ENCODE peak calls at places on chromosomes 3 and 15, in five cellular contexts. One of them, this sample, is unnamed.
A peak's percentile ranks its signal among the peaks of the same experiment; 100 is the strongest.

GRCh38 chr3:194204036-194204792 is 68.3 kb downstream of the HES1 start:
- DNase-seq in sigmoid colon: no peak
- DNase-seq in transverse colon: no peak
- DNase-seq in stomach: no peak
- DNase-seq in GM12891: peak; percentile 46
- DNase-seq in this sample: no peak

GRCh38 chr3:159263750-159264561 is 462.1 kb downstream of the MFSD1 start:
- DNase-seq in sigmoid colon: no peak
- DNase-seq in transverse colon: no peak
- DNase-seq in stomach: no peak
- DNase-seq in GM12891: no peak
- DNase-seq in this sample: no peak

GRCh38 chr3:32818431-32819085 is 761 bp downstream of the TRIM71 start:
- DNase-seq in sigmoid colon: no peak
- DNase-seq in transverse colon: no peak
- DNase-seq in stomach: no peak
- DNase-seq in GM12891: no peak
- DNase-seq in this sample: no peak

GRCh38 chr15:98801234-98801561 is 152.9 kb downstream of the IGF1R start:
- DNase-seq in sigmoid colon: no peak
- DNase-seq in transverse colon: no peak
- DNase-seq in stomach: no peak
- DNase-seq in GM12891: no peak
- DNase-seq in this sample: no peak

GRCh38 chr3:16064660-16065414 is 109.6 kb upstream of the GALNT15 start:
- DNase-seq in sigmoid colon: peak; percentile 92
- DNase-seq in transverse colon: peak; percentile 41
- DNase-seq in stomach: no peak
- DNase-seq in GM12891: no peak
- DNase-seq in this sample: peak; percentile 95

GRCh38 chr15:100515758-100516157 is 13.0 kb downstream of the CERS3 start:
- DNase-seq in sigmoid colon: no peak
- DNase-seq in transverse colon: no peak
- DNase-seq in stomach: no peak
- DNase-seq in GM12891: no peak
- DNase-seq in this sample: peak; percentile 45

GRCh38 chr15:28919201-28919627 is 33.4 kb downstream of the APBA2 start:
- DNase-seq in sigmoid colon: peak; percentile 52
- DNase-seq in transverse colon: no peak
- DNase-seq in stomach: no peak
- DNase-seq in GM12891: no peak
- DNase-seq in this sample: no peak

GRCh38 chr3:192957441-192957951 is 39.8 kb upstream of the MB21D2 start:
- DNase-seq in sigmoid colon: peak; percentile 79
- DNase-seq in transverse colon: peak; percentile 11
- DNase-seq in stomach: no peak
- DNase-seq in GM12891: no peak
- DNase-seq in this sample: no peak

GRCh38 chr15:62740141-62741004 is 302.2 kb upstream of the TPM1 start:
- DNase-seq in sigmoid colon: no peak
- DNase-seq in transverse colon: no peak
- DNase-seq in stomach: no peak
- DNase-seq in GM12891: no peak
- DNase-seq in this sample: no peak

GRCh38 chr3:15875016-15875689 is 77.4 kb upstream of the ANKRD28 start:
- DNase-seq in sigmoid colon: no peak
- DNase-seq in transverse colon: no peak
- DNase-seq in stomach: no peak
- DNase-seq in GM12891: no peak
- DNase-seq in this sample: no peak

GRCh38 chr15:78374436-78375393 is 34.6 kb downstream of the CRABP1 start:
- DNase-seq in sigmoid colon: no peak
- DNase-seq in transverse colon: peak; percentile 88
- DNase-seq in stomach: peak; percentile 79
- DNase-seq in GM12891: no peak
- DNase-seq in this sample: no peak

GRCh38 chr3:13878711-13879101 is 1.2 kb downstream of the WNT7A start:
- DNase-seq in sigmoid colon: no peak
- DNase-seq in transverse colon: no peak
- DNase-seq in stomach: no peak
- DNase-seq in GM12891: no peak
- DNase-seq in this sample: no peak

GRCh38 chr3:20310629-20311028 is 124.6 kb upstream of the SGO1 start:
- DNase-seq in sigmoid colon: no peak
- DNase-seq in transverse colon: no peak
- DNase-seq in stomach: no peak
- DNase-seq in GM12891: no peak
- DNase-seq in this sample: no peak

GRCh38 chr3:155876037-155876436 is 5.6 kb downstream of the GMPS start:
- DNase-seq in sigmoid colon: no peak
- DNase-seq in transverse colon: no peak
- DNase-seq in stomach: no peak
- DNase-seq in GM12891: no peak
- DNase-seq in this sample: no peak

GRCh38 chr15:78079296-78080087 is 2.0 kb upstream of the TBC1D2B start:
- DNase-seq in sigmoid colon: peak; percentile 56
- DNase-seq in transverse colon: peak; percentile 7
- DNase-seq in stomach: no peak
- DNase-seq in GM12891: no peak
- DNase-seq in this sample: no peak

GRCh38 chr3:28912120-28912885 is 368.6 kb upstream of the RBMS3 start:
- DNase-seq in sigmoid colon: no peak
- DNase-seq in transverse colon: no peak
- DNase-seq in stomach: no peak
- DNase-seq in GM12891: no peak
- DNase-seq in this sample: no peak

GRCh38 chr3:176951144-176951543 is 246.1 kb downstream of the TBL1XR1 start:
- DNase-seq in sigmoid colon: no peak
- DNase-seq in transverse colon: no peak
- DNase-seq in stomach: no peak
- DNase-seq in GM12891: no peak
- DNase-seq in this sample: no peak

GRCh38 chr3:172561894-172562664 is 38.8 kb upstream of the TNFSF10 start:
- DNase-seq in sigmoid colon: no peak
- DNase-seq in transverse colon: peak; percentile 54
- DNase-seq in stomach: no peak
- DNase-seq in GM12891: no peak
- DNase-seq in this sample: no peak

GRCh38 chr15:68672781-68673205 is 94.0 kb downstream of the CORO2B start:
- DNase-seq in sigmoid colon: peak; percentile 45
- DNase-seq in transverse colon: no peak
- DNase-seq in stomach: no peak
- DNase-seq in GM12891: no peak
- DNase-seq in this sample: no peak

GRCh38 chr15:101651753-101652097 is 456 bp downstream of the TM2D3 start:
- DNase-seq in sigmoid colon: no peak
- DNase-seq in transverse colon: no peak
- DNase-seq in stomach: no peak
- DNase-seq in GM12891: no peak
- DNase-seq in this sample: no peak

GRCh38 chr3:89851974-89852621 is 744.7 kb downstream of the EPHA3 start:
- DNase-seq in sigmoid colon: no peak
- DNase-seq in transverse colon: peak; percentile 32
- DNase-seq in stomach: peak; percentile 45
- DNase-seq in GM12891: no peak
- DNase-seq in this sample: no peak

GRCh38 chr3:120689395-120689794 is 7.4 kb upstream of the HGD start:
- DNase-seq in sigmoid colon: no peak
- DNase-seq in transverse colon: no peak
- DNase-seq in stomach: no peak
- DNase-seq in GM12891: no peak
- DNase-seq in this sample: no peak

GRCh38 chr15:73851679-73852078 is 21.7 kb upstream of the TBC1D21 start:
- DNase-seq in sigmoid colon: no peak
- DNase-seq in transverse colon: peak; percentile 12
- DNase-seq in stomach: no peak
- DNase-seq in GM12891: peak; percentile 30
- DNase-seq in this sample: no peak

DNA sequence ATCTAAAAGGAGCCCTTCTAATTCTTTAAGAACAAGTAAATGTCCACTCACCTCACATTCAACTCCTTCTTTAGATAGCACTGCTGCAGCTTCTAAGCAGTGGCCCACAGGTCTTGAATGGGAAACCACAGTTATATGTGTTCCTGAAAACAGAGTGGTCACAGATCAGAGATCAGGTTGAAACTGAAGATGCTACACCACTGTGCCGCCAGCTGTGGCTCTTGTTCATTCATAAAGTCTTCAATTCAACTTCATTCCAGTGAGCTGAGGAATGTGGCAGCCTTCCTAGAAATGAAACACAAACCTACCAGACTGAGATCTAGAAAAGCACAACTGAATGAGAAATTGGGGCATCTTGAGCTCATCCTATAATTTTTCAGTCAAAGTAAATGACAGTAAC is 4.0 kb downstream of the PDHB start:
- DNase-seq in sigmoid colon: no peak
- DNase-seq in transverse colon: no peak
- DNase-seq in stomach: no peak
- DNase-seq in GM12891: no peak
- DNase-seq in this sample: no peak
- TF ChIP-seq POLR2AphosphoS5 in sigmoid colon: no peak
- TF ChIP-seq POLR2AphosphoS5 in transverse colon: no peak
- TF ChIP-seq POLR2AphosphoS5 in stomach: no peak
- TF ChIP-seq POLR2AphosphoS5 in GM12891: no peak
- TF ChIP-seq POLR2AphosphoS5 in this sample: no peak

GRCh38 chr15:75578948-75579908 is at the start of gene PTPN9:
- DNase-seq in sigmoid colon: peak; percentile 88
- DNase-seq in transverse colon: peak; percentile 85
- DNase-seq in stomach: peak; percentile 77
- DNase-seq in GM12891: peak; percentile 68
- DNase-seq in this sample: peak; percentile 93
- TF ChIP-seq POLR2A in sigmoid colon: no peak
- TF ChIP-seq POLR2A in transverse colon: peak; percentile 50
- TF ChIP-seq POLR2A in stomach: no peak
- TF ChIP-seq POLR2A in GM12891: peak; percentile 58
- TF ChIP-seq POLR2A in this sample: no peak

DNA sequence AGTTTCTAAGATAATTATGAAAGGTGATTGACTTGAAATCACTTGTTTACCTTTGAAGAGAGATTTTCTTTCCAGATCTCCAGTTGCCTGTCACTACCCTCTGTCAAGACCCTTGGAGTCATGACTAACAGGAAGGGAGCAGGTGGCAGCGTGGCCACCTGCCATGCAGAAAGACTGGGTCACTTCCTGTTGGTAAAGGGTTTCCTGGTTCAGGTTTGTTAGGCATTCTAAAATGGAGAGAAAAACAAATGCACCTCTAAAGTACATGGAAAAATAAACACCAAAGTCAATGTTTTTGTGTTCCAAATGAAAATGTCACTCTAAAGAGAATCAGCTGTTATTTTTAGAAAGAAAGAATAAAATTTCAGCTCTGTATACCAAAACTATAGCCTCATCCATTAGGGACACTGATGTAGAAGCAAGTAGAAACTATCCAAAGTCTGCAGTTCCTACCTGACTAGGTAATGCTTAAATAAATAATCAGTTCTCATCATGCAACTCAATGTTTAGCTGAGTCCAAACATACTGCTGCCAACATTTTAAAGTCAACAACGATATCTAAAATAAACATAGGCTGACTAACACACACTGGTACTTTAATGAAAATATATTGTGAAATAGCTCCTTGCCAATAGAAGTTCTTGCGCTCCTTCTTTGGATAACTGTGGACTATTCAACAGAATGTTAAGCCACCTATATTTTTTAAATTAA is 23.9 kb upstream of the TM4SF1 start:
- DNase-seq in sigmoid colon: no peak
- DNase-seq in transverse colon: no peak
- DNase-seq in stomach: peak; percentile 75
- DNase-seq in GM12891: no peak
- DNase-seq in this sample: no peak
- TF ChIP-seq POLR2AphosphoS5 in sigmoid colon: no peak
- TF ChIP-seq POLR2AphosphoS5 in transverse colon: no peak
- TF ChIP-seq POLR2AphosphoS5 in stomach: peak; percentile 59
- TF ChIP-seq POLR2AphosphoS5 in GM12891: no peak
- TF ChIP-seq POLR2AphosphoS5 in this sample: no peak

DNA sequence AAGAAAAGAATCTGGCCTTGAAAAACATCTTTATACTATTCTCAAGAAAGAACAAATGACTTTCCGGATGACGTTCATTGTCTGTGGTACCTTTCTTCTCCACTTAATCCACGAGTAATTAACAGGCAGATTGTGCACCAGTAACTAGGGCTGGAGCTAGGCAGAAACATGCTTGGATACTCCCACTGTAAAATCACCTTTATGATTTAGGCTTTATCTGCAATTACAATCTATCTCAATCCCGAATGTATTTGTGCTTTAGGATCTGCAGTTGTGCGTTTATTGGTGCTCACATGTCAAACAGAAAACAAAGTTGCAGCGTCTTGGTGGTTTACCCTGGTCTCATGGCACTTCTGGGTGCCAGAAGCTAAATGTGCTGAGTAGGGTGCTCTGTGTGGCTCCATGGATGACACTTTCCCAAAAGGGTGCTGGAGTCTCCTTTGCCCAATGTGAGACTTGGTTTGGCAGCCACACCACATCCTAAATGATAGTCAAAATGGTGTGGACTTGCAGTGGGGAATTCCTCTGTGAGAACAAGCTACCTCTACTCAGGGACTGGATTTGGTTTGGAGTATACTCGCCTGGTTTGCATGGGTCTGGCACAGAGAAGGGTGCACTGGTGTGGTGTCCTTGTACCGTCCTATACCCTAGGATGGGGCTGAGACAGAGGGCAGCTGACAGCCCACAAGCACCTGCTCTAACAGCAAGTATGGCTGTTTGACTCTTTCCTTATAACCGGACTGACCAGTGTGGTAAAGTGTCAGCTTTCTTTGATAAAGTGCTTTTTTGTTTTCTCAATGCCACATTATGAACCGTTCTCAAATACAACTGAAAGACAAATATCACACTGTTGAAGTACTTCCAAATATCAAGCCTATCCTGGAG is 7.7 kb downstream of the SERP1 start:
- DNase-seq in sigmoid colon: no peak
- DNase-seq in transverse colon: no peak
- DNase-seq in stomach: no peak
- DNase-seq in GM12891: no peak
- DNase-seq in this sample: no peak
- TF ChIP-seq POLR2A in sigmoid colon: no peak
- TF ChIP-seq POLR2A in transverse colon: no peak
- TF ChIP-seq POLR2A in stomach: no peak
- TF ChIP-seq POLR2A in GM12891: no peak
- TF ChIP-seq POLR2A in this sample: no peak

GRCh38 chr3:122324871-122325323 is at the start of gene CSTA:
- DNase-seq in sigmoid colon: no peak
- DNase-seq in transverse colon: no peak
- DNase-seq in stomach: no peak
- DNase-seq in GM12891: no peak
- DNase-seq in this sample: no peak
- TF ChIP-seq POLR2AphosphoS5 in sigmoid colon: no peak
- TF ChIP-seq POLR2AphosphoS5 in transverse colon: no peak
- TF ChIP-seq POLR2AphosphoS5 in stomach: no peak
- TF ChIP-seq POLR2AphosphoS5 in GM12891: no peak
- TF ChIP-seq POLR2AphosphoS5 in this sample: no peak

DNA sequence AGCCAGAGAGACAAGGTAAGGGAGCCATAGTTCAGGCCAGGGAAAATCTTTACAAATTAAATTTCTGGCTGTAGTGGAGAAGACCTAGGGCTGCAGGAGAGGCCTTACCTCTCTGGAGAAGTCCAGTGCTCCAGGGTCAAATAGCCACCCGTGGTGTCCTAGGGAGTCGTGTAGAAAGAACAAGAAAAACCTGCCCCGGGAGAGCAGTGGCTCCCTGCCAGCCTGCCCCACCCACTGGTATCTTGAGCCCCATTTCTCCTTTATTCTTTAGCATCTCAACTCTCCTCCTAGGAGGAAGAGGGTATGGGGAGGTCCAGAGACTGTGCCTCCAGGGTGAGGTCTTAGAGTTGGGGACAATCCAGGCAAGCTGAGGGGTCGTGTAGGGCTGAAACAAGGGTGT is 32.1 kb upstream of the NTRK3 start:
- DNase-seq in sigmoid colon: no peak
- DNase-seq in transverse colon: no peak
- DNase-seq in stomach: no peak
- DNase-seq in GM12891: no peak
- DNase-seq in this sample: no peak
- TF ChIP-seq POLR2A in sigmoid colon: no peak
- TF ChIP-seq POLR2A in transverse colon: no peak
- TF ChIP-seq POLR2A in stomach: no peak
- TF ChIP-seq POLR2A in GM12891: no peak
- TF ChIP-seq POLR2A in this sample: no peak